ENCODE peak calls at places on chromosome 13, in nine cellular contexts. O is cardiac muscle cell, U is BJ, R is astrocyte, D is bronchial epithelial cell, E is keratinocyte, W is IMR-90, J is thyroid gland, Z is SK-N-SH. I is an unnamed sample.
A peak's percentile ranks its signal among the peaks of the same experiment; 100 is the strongest.

GRCh38 chr13:39773833-39774232 is 118.4 kb downstream of the COG6 start:
- DNase-seq in O (no peak), U (no peak), R (peak; percentile 82), D (no peak), E (no peak), W (peak; percentile 71), J (no peak), Z (no peak), I (no peak)

GRCh38 chr13:30148171-30148754 is 159.1 kb downstream of the KATNAL1 start:
- DNase-seq in O (no peak), U (no peak), R (no peak), D (no peak), E (no peak), W (no peak), J (no peak), Z (no peak), I (no peak)

GRCh38 chr13:51317262-51317661 is 22.2 kb upstream of the SERPINE3 start:
- DNase-seq in O (no peak), U (no peak), R (peak; percentile 71), D (no peak), E (no peak), W (peak; percentile 17), J (no peak), Z (no peak), I (no peak)

GRCh38 chr13:39401756-39402155 is 201.2 kb downstream of the LHFPL6 start:
- DNase-seq in O (peak; percentile 61), U (no peak), R (peak; percentile 39), D (no peak), E (no peak), W (no peak), J (no peak), Z (no peak), I (no peak)

GRCh38 chr13:108769213-108770070 is 140.0 kb downstream of the MYO16 start:
- DNase-seq in O (no peak), U (no peak), R (peak; percentile 3), D (peak; percentile 47), E (no peak), W (no peak), J (no peak), Z (no peak), I (no peak)

GRCh38 chr13:113091891-113092775 is 13.5 kb upstream of the F7 start:
- DNase-seq in O (no peak), U (no peak), R (no peak), D (no peak), E (no peak), W (no peak), J (no peak), Z (no peak), I (peak; percentile 16)

GRCh38 chr13:110528371-110528770 is 33.2 kb downstream of the RAB20 start:
- DNase-seq in O (peak; percentile 96), U (no peak), R (no peak), D (no peak), E (no peak), W (peak; percentile 64), J (no peak), Z (no peak), I (no peak)

GRCh38 chr13:99442273-99442895 is 58.9 kb upstream of the TM9SF2 start:
- DNase-seq in O (peak; percentile 68), U (no peak), R (no peak), D (peak; percentile 43), E (no peak), W (peak; percentile 45), J (peak; percentile 31), Z (peak; percentile 58), I (no peak)

GRCh38 chr13:113547248-113547971 is 37.1 kb upstream of the TFDP1 start:
- DNase-seq in O (peak; percentile 30), U (no peak), R (peak; percentile 81), D (no peak), E (no peak), W (peak; percentile 39), J (no peak), Z (no peak), I (peak; percentile 27)

GRCh38 chr13:93476175-93476574 is 249.6 kb downstream of the GPC6 start:
- DNase-seq in O (peak; percentile 71), U (no peak), R (peak; percentile 94), D (peak; percentile 62), E (no peak), W (peak; percentile 91), J (no peak), Z (no peak), I (no peak)

DNA sequence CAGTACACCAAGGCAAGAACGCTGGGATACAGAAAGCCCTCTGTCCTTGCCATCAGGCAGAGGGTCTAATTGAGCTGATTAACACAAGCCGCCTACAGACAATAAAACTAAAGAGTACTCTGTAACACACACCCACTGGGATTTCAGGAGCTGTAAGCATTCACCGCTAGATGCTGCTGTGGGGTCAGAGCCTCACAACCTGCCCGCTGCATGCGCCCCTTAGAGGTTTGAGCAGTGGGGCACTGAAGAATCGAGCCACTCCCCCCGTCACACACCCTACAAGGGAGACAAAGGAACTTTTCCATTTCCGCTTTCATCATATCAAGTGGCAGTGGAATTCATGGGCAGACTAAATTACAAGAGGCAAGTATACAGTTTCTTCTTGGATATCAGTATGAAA is 1080.6 kb downstream of the PCDH17 start:
- DNase-seq in O (no peak), U (no peak), R (peak; percentile 0), D (no peak), E (no peak), W (no peak), J (no peak), Z (no peak), I (no peak)
- TF ChIP-seq CTCF in O (no peak), U (no peak), R (no peak), D (no peak), E (no peak), W (no peak), J (no peak), Z (no peak), I (no peak)

DNA sequence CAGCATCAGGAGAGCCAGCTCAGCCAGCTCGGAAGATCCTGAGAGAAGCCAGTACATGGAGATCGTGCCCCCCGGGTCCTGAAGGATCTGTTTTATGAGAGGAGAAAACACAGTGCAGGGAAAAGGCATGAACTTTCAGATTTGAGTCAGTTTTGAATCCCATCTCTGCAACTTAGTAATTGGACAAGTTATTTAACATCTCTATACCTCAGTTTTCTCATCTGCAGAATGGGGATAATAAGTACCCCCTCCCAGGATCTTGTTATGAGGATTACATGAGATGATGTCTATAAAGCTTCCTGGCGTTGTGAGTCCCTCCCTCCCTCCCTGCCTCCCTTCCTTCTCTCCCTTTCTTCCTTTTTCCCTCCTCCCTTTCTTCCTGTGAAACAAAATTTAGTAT is 40.1 kb upstream of the GTF3A start:
- DNase-seq in O (no peak), U (no peak), R (no peak), D (no peak), E (no peak), W (no peak), J (no peak), Z (no peak), I (no peak)
- H3K27me3 ChIP-seq in O (no peaks in the 10 kb centered on the region), U (peaks cover 18% of the 10 kb centered on the region), R (peaks cover 5% of the 10 kb centered on the region), D (peaks cover 2% of the 10 kb centered on the region), E (no peaks in the 10 kb centered on the region), W (peaks cover 37% of the 10 kb centered on the region), J (no peaks in the 10 kb centered on the region), Z (peaks cover 42% of the 10 kb centered on the region), I (no peaks in the 10 kb centered on the region)

GRCh38 chr13:91802957-91803356 is 404.5 kb downstream of the GPC5 start:
- DNase-seq in O (no peak), U (no peak), R (no peak), D (no peak), E (no peak), W (no peak), J (no peak), Z (no peak), I (no peak)

GRCh38 chr13:91804724-91805123 is 406.3 kb downstream of the GPC5 start:
- DNase-seq in O (no peak), U (no peak), R (no peak), D (no peak), E (no peak), W (no peak), J (no peak), Z (peak; percentile 15), I (no peak)

GRCh38 chr13:91809161-91809560 is 410.7 kb downstream of the GPC5 start:
- DNase-seq in O (no peak), U (no peak), R (no peak), D (no peak), E (no peak), W (no peak), J (no peak), Z (no peak), I (no peak)

DNA sequence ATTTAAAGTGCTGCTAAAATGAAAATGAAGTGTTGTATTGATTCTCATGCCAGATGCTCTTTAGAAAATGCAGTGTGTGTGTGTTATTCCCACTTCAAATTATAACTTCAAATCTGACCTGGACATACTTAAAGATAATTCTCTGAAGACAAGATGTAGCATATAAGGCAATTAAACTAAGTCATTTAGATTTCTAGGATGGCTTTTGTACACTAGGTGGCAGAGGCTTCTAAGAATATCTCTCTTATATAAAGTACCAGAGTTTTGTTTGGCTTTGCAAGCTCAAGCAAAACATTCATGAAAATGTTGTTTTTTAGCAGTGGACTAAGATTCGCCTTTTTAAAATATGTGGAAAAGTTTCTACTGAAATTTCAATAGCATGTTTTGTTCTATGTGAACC is 407.2 kb downstream of the GPC5 start:
- DNase-seq in O (peak; percentile 5), U (no peak), R (no peak), D (no peak), E (no peak), W (no peak), J (no peak), Z (no peak), I (no peak)
- TF ChIP-seq CTCF in O (peak; percentile 16), U (no peak), R (peak; percentile 13), D (no peak), E (no peak), W (no peak), J (no peak), Z (peak; percentile 35), I (peak; percentile 17)

DNA sequence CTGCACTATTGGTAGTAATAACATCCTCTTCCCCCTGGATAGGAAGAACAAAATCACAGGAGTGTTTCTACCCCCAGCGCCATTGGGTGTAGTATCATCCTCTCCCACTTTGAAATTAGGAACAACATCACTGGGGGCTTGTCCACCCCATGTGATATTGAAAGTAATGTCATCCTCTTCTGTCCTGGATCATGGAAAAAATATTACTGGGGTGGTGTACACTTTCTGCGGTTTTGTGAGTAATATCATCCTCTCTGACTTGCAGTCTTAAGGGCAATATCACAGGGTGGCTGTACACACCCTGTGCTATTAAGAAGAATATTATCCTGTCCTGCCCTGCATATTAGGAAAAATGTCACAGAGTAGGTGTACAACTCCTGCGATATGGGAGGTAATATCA is 4.9 kb upstream of the RGCC start:
- DNase-seq in O (no peak), U (no peak), R (no peak), D (no peak), E (no peak), W (no peak), J (no peak), Z (no peak), I (no peak)
- H3K27me3 ChIP-seq in O (peaks cover 43% of the 10 kb centered on the region), U (peaks cover 7% of the 10 kb centered on the region), R (peaks cover 15% of the 10 kb centered on the region), D (peaks cover 5% of the 10 kb centered on the region), E (peaks cover 22% of the 10 kb centered on the region), W (peaks cover 10% of the 10 kb centered on the region), J (no peaks in the 10 kb centered on the region), Z (peaks cover 23% of the 10 kb centered on the region), I (no peaks in the 10 kb centered on the region)

I was measured in right lobe of liver.